ENCODE peak calls at places on chromosome 15, in six cellular contexts. V is ovary, M is stomach, X is IMR-90, U is sigmoid colon, T is lower lobe of right lung. E is an unnamed sample.
A peak's percentile ranks its signal among the peaks of the same experiment; 100 is the strongest.

GRCh38 chr15:96209285-96209735 is 121.2 kb upstream of the NR2F2 start:
- DNase-seq in V (no peak), M (peak; percentile 80), X (no peak), U (no peak), T (no peak), E (peak; percentile 83)

GRCh38 chr15:90249123-90249863 is at the start of gene TTLL13:
- DNase-seq in V (peak; percentile 97), M (peak; percentile 96), X (peak; percentile 72), U (peak; percentile 98), T (peak; percentile 98), E (peak; percentile 96)

GRCh38 chr15:69491051-69491505 is 38.5 kb downstream of the RPLP1 start:
- DNase-seq in V (no peak), M (no peak), X (no peak), U (peak; percentile 72), T (no peak), E (no peak)

GRCh38 chr15:51286816-51287215 is 51.6 kb downstream of the CYP19A1 start:
- DNase-seq in V (no peak), M (no peak), X (no peak), U (no peak), T (no peak), E (no peak)

GRCh38 chr15:63466378-63467192 is 37.8 kb upstream of the USP3 start:
- DNase-seq in V (peak; percentile 24), M (no peak), X (peak; percentile 70), U (no peak), T (no peak), E (peak; percentile 81)

GRCh38 chr15:68776477-68777270 is 44.0 kb downstream of the ANP32A start:
- DNase-seq in V (no peak), M (no peak), X (no peak), U (no peak), T (no peak), E (no peak)

GRCh38 chr15:75171408-75171807 is 30.3 kb upstream of the C15orf39 start:
- DNase-seq in V (no peak), M (no peak), X (peak; percentile 90), U (no peak), T (no peak), E (no peak)

GRCh38 chr15:71679223-71680078 is 130.9 kb upstream of the NR2E3 start:
- DNase-seq in V (no peak), M (no peak), X (peak; percentile 83), U (no peak), T (no peak), E (peak; percentile 33)

GRCh38 chr15:60737217-60737616 is 258.3 kb upstream of the ICE2 start:
- DNase-seq in V (no peak), M (no peak), X (no peak), U (no peak), T (no peak), E (no peak)

GRCh38 chr15:26691249-26691648 is 81.6 kb downstream of the GABRB3 start:
- DNase-seq in V (no peak), M (no peak), X (no peak), U (no peak), T (no peak), E (no peak)

GRCh38 chr15:79357566-79357965 is 46.7 kb downstream of the TMED3 start:
- DNase-seq in V (no peak), M (no peak), X (no peak), U (no peak), T (no peak), E (no peak)

GRCh38 chr15:48381861-48382260 is 50.6 kb downstream of the DUT start:
- DNase-seq in V (no peak), M (no peak), X (no peak), U (no peak), T (no peak), E (no peak)

GRCh38 chr15:36877796-36878744 is 222.3 kb downstream of the MEIS2 start:
- DNase-seq in V (no peak), M (no peak), X (no peak), U (no peak), T (peak; percentile 45), E (no peak)

GRCh38 chr15:99873451-99873850 is 140.2 kb upstream of the LYSMD4 start:
- DNase-seq in V (no peak), M (no peak), X (no peak), U (no peak), T (no peak), E (no peak)

GRCh38 chr15:36591534-36592411 is 12.3 kb downstream of the CDIN1 start:
- DNase-seq in V (no peak), M (no peak), X (no peak), U (no peak), T (no peak), E (peak; percentile 22)

GRCh38 chr15:101489236-101489632 is 273 bp downstream of the PCSK6 start:
- DNase-seq in V (peak; percentile 46), M (peak; percentile 60), X (no peak), U (no peak), T (peak; percentile 62), E (peak; percentile 44)

GRCh38 chr15:76930831-76931396 is 635 bp upstream of the RCN2 start:
- DNase-seq in V (no peak), M (no peak), X (no peak), U (no peak), T (no peak), E (no peak)

GRCh38 chr15:97986781-97987180 is 26.3 kb downstream of the ARRDC4 start:
- DNase-seq in V (no peak), M (no peak), X (no peak), U (no peak), T (no peak), E (no peak)

GRCh38 chr15:49558924-49559323 is 61.7 kb downstream of the FAM227B start:
- DNase-seq in V (no peak), M (no peak), X (peak; percentile 53), U (no peak), T (no peak), E (no peak)

GRCh38 chr15:77012868-77013267 is 17.9 kb downstream of the PSTPIP1 start:
- DNase-seq in V (no peak), M (no peak), X (no peak), U (no peak), T (no peak), E (no peak)

GRCh38 chr15:100565591-100565990 is 36.4 kb downstream of the LINS1 start:
- DNase-seq in V (no peak), M (no peak), X (no peak), U (no peak), T (no peak), E (no peak)

GRCh38 chr15:65851981-65852380 is 17.3 kb upstream of the RAB11A start:
- DNase-seq in V (no peak), M (no peak), X (no peak), U (no peak), T (no peak), E (no peak)

GRCh38 chr15:100205549-100206295 is 136.1 kb downstream of the ADAMTS17 start:
- DNase-seq in V (no peak), M (no peak), X (no peak), U (no peak), T (no peak), E (peak; percentile 21)

DNA sequence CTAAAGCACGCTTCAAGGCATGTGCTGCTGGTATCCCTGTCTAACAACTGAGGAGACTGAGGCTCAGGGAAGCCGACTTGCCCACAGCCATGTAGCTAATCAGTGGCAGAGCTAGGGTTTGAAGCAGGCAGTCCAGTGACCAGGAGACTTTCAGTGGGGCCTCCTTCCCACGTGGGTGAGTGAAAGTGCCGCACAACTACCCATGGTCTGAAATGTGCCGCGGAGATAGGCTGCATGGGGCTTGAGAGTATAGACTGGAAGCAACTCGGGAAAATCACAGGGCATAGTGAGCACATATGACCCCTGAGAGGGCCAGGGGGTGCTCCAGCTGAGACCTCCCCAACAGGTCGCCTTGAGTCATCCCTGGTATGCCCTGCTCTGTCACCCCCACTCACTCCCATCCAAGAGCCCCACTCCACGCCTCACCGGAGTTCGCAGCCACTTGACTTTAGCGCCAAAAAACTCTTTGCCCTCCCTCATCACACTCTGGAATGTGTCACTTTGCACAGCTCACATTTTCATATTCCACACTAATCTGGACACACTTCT is 19.1 kb downstream of the FAM174B start:
- DNase-seq in V (no peak), M (peak; percentile 21), X (no peak), U (no peak), T (no peak), E (no peak)
- H3K27ac ChIP-seq in V (no peak overlapping the region), M (peak overlapping the region; percentile 80), X (no peak overlapping the region), U (no peak overlapping the region), T (peak overlapping the region; percentile 77), E (no peak overlapping the region)

GRCh38 chr15:44289352-44289790 is 852 bp downstream of the GOLM2 start:
- DNase-seq in V (no peak), M (no peak), X (no peak), U (no peak), T (no peak), E (no peak)

DNA sequence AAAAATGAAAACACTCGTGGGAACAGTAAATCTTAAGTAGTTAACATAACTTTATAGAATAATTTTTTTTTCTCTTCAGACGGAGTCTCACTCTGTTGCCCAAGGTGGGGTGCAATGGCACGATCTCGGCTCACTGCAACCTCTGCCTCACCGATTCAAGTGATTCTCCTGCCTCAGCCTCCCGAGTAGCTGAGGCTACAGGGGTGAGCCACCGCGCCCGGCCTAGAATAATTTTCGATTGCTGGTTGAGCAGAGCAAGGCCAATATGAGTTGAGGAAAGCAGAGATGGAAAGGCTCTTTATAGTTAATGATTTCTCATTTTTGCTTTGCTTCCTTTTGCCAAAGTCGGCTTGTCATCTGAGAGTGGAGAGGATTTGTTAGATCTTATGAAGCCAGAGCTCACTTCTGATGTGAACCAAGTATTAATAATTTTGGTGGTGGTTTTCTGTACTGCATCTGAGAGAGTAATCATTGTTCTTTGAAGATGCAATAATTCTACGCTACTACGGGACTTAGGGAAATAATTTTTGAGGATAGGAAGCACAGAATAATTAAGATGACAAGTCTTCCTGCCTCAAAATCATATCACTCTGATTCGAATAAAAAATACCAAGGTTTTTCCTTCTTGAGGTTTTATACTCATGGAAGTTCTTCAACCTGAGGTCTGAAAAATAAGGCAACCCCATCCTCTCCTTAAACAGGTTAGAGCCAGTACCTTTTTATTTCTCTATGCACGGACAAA is 1.5 kb upstream of the GOLM2 start:
- DNase-seq in V (no peak), M (no peak), X (no peak), U (no peak), T (no peak), E (no peak)
- H3K4me3 ChIP-seq in V (peak overlapping the region; percentile 94), M (peak overlapping the region; percentile 81), X (no peak overlapping the region), U (peak overlapping the region; percentile 91), T (peak overlapping the region; percentile 90), E (no peak overlapping the region)

GRCh38 chr15:89118481-89118989 is 30.3 kb downstream of the ABHD2 start:
- DNase-seq in V (no peak), M (no peak), X (no peak), U (no peak), T (no peak), E (no peak)
- H3K4me1 ChIP-seq in V (peaks cover 4% of the 10 kb centered on the region), M (peaks cover 78% of the 10 kb centered on the region), X (peaks cover 13% of the 10 kb centered on the region), U (peaks cover 71% of the 10 kb centered on the region), T (peaks cover 70% of the 10 kb centered on the region), E (peaks cover 19% of the 10 kb centered on the region)

GRCh38 chr15:57403532-57403931 is 27.2 kb downstream of the CGNL1 start:
- DNase-seq in V (no peak), M (no peak), X (no peak), U (no peak), T (no peak), E (no peak)

GRCh38 chr15:57405133-57405532 is 28.8 kb downstream of the CGNL1 start:
- DNase-seq in V (no peak), M (no peak), X (no peak), U (no peak), T (no peak), E (no peak)

GRCh38 chr15:57403946-57404345 is 27.6 kb downstream of the CGNL1 start:
- DNase-seq in V (no peak), M (no peak), X (no peak), U (no peak), T (no peak), E (no peak)

GRCh38 chr15:57403007-57403406 is 26.7 kb downstream of the CGNL1 start:
- DNase-seq in V (no peak), M (no peak), X (no peak), U (no peak), T (no peak), E (no peak)

GRCh38 chr15:57406040-57406772 is 29.9 kb downstream of the CGNL1 start:
- DNase-seq in V (no peak), M (no peak), X (peak; percentile 19), U (no peak), T (no peak), E (no peak)
- H3K27ac ChIP-seq in V (no peak overlapping the region), M (no peak overlapping the region), X (no peak overlapping the region), U (no peak overlapping the region), T (no peak overlapping the region), E (no peak overlapping the region)

E was measured in small intestine.